ENCODE peak calls at places on chromosomes 12 and 14, in five cellular contexts. One of them, this sample, is unnamed.

GRCh38 chr12:132881853-132882252 is 5.6 kb downstream of the CHFR start:
- DNase-seq in H1: no peak
- DNase-seq in HepG2: no peak
- DNase-seq in GM12878: no peak
- DNase-seq in GM12891: no peak
- DNase-seq in this sample: no peak

GRCh38 chr12:30417697-30418231 is 277.9 kb downstream of the IPO8 start:
- DNase-seq in GM12878: no peak
- DNase-seq in GM12891: no peak
- DNase-seq in HepG2: no peak
- DNase-seq in H1: no peak
- DNase-seq in this sample: no peak

GRCh38 chr12:124481257-124481750 is 86.1 kb downstream of the NCOR2 start:
- DNase-seq in H1: no peak
- DNase-seq in GM12891: no peak
- DNase-seq in HepG2: peak; percentile 82
- DNase-seq in GM12878: no peak
- DNase-seq in this sample: no peak

GRCh38 chr14:69090187-69090789 is 62.6 kb downstream of the DCAF5 start:
- DNase-seq in H1: no peak
- DNase-seq in GM12878: no peak
- DNase-seq in HepG2: peak; percentile 33
- DNase-seq in GM12891: no peak
- DNase-seq in this sample: no peak

GRCh38 chr12:108888031-108888430 is 8.1 kb downstream of the DAO start:
- DNase-seq in HepG2: no peak
- DNase-seq in H1: no peak
- DNase-seq in GM12891: no peak
- DNase-seq in GM12878: no peak
- DNase-seq in this sample: no peak

GRCh38 chr12:12439636-12440035 is 82.8 kb downstream of the BORCS5 start:
- DNase-seq in GM12878: no peak
- DNase-seq in GM12891: no peak
- DNase-seq in H1: no peak
- DNase-seq in HepG2: peak; percentile 87
- DNase-seq in this sample: no peak

GRCh38 chr12:53750812-53751335 is 905 bp downstream of the CISTR start:
- DNase-seq in GM12891: peak; percentile 41
- DNase-seq in HepG2: no peak
- DNase-seq in GM12878: no peak
- DNase-seq in H1: peak; percentile 67
- DNase-seq in this sample: peak; percentile 46

GRCh38 chr14:31527087-31527486 is 34.1 kb upstream of the NUBPL start:
- DNase-seq in GM12878: no peak
- DNase-seq in GM12891: no peak
- DNase-seq in H1: no peak
- DNase-seq in HepG2: no peak
- DNase-seq in this sample: no peak

GRCh38 chr14:101475468-101476257 is 85.6 kb upstream of the DIO3 start:
- DNase-seq in HepG2: peak; percentile 29
- DNase-seq in H1: no peak
- DNase-seq in GM12878: no peak
- DNase-seq in GM12891: no peak
- DNase-seq in this sample: no peak

GRCh38 chr12:32264995-32265394 is 134.4 kb upstream of the FGD4 start:
- DNase-seq in H1: no peak
- DNase-seq in HepG2: no peak
- DNase-seq in GM12891: no peak
- DNase-seq in GM12878: no peak
- DNase-seq in this sample: no peak

GRCh38 chr14:85573406-85573805 is 43.5 kb downstream of the FLRT2 start:
- DNase-seq in GM12878: no peak
- DNase-seq in H1: no peak
- DNase-seq in HepG2: no peak
- DNase-seq in GM12891: no peak
- DNase-seq in this sample: no peak

GRCh38 chr12:6459004-6459337 is 7.1 kb downstream of the TAPBPL start:
- DNase-seq in GM12891: no peak
- DNase-seq in HepG2: no peak
- DNase-seq in H1: no peak
- DNase-seq in GM12878: no peak
- DNase-seq in this sample: no peak

GRCh38 chr12:105092336-105092735 is 8.1 kb upstream of the ALDH1L2 start:
- DNase-seq in GM12891: no peak
- DNase-seq in GM12878: no peak
- DNase-seq in H1: peak; percentile 64
- DNase-seq in HepG2: no peak
- DNase-seq in this sample: no peak

GRCh38 chr12:11621797-11622423 is 27.6 kb upstream of the ETV6 start:
- DNase-seq in H1: no peak
- DNase-seq in HepG2: peak; percentile 29
- DNase-seq in GM12891: no peak
- DNase-seq in GM12878: no peak
- DNase-seq in this sample: no peak

DNA sequence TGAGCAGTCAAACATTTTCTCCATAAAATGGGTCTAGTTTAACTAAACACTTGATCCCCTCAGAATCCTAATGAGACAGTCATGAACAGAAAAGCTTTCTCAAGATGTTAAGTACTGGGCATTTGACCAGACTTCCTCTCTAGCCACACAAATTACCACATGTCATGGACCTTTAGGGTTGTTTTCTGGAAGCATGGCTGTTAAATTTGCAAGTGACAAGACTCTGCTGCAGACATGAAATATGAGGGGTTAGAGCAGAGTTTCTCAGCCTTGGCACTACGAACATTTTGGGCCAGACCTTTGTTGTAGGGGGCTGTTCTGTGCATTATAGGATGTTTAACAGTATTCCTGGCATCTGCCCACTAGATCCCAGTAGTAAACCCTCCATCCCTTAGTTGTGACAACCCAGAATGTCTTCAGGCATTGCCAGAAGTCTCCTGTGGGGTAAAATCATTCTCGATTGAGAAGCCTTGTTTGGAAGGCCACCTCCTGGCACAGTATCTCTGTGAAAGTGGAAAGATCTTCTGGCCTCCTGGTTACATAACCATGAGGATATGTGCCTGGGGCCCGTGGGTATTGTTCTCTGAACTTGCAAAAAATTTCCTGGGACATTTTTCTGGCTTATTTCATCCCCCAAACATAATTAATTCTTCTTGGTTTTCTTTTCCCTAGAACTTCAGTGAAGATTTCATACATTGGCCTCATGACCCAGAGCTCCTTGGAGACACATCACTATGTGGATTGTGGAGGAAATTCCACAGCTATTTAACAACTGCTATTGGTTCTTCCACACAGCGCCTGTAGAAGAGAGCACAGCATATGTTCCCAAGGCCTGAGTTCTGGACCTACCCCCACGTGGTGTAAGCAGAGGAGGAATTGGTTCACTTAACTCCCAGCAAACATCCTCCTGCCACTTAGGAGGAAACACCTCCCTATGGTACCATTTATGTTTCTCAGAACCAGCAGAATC is 4.3 kb downstream of the TMEM106C start:
- DNase-seq in GM12878: no peak
- DNase-seq in GM12891: no peak
- DNase-seq in H1: no peak
- DNase-seq in HepG2: no peak
- DNase-seq in this sample: no peak
- TF ChIP-seq TAF1 in GM12878: no peak
- TF ChIP-seq TAF1 in GM12891: no peak
- TF ChIP-seq TAF1 in H1: no peak
- TF ChIP-seq TAF1 in HepG2: no peak
- TF ChIP-seq TAF1 in this sample: no peak

GRCh38 chr12:95213928-95214327 is 3.3 kb downstream of the FGD6 start:
- DNase-seq in GM12891: no peak
- DNase-seq in GM12878: no peak
- DNase-seq in H1: no peak
- DNase-seq in HepG2: no peak
- DNase-seq in this sample: no peak
- TF ChIP-seq POLR2AphosphoS5 in GM12891: no peak
- TF ChIP-seq POLR2AphosphoS5 in GM12878: no peak
- TF ChIP-seq POLR2AphosphoS5 in H1: no peak
- TF ChIP-seq POLR2AphosphoS5 in HepG2: no peak
- TF ChIP-seq POLR2AphosphoS5 in this sample: no peak

DNA sequence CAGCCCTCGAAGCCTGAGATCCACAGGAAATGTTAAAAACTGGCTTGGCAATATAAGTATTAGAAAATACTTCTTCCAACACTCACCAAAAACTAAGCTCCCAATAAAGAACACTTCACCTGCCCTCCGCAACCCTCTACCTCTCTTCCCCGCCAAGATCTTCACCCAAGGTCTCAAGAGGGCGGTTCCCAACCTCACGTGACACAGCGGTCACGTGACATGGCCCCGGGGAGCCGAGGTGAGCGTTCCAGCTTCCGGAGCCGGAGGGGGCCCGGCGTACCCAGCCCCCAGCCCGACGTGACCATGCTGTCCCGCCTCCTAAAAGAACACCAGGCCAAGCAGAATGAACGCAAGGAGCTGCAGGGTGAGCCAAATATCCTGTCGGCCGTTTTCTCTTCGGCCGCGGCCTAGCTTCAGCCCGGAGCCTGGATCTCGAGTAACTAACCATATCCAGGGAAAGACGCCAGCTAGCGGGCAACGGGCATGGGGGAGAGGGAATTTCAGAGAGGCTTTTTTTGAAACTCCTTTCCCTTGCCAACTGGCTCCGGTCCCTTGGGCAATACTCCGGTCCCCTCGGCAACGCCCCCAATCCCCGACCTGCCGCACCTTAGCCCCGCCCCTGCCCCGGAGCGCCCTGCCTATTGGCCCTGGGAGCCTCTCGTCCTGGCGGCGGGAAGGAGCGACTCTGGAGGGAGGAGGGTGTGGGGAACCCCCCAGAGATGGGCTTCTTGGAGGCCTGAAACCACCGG is at the start of gene BLOC1S1:
- DNase-seq in H1: peak; percentile 98
- DNase-seq in HepG2: peak; percentile 86
- DNase-seq in GM12878: peak; percentile 73
- DNase-seq in GM12891: peak; percentile 96
- DNase-seq in this sample: peak; percentile 97
- TF ChIP-seq POLR2A in H1: peak; percentile 2
- TF ChIP-seq POLR2A in HepG2: peak; percentile 55
- TF ChIP-seq POLR2A in GM12878: peak; percentile 74
- TF ChIP-seq POLR2A in GM12891: peak; percentile 65
- TF ChIP-seq POLR2A in this sample: peak; percentile 52

DNA sequence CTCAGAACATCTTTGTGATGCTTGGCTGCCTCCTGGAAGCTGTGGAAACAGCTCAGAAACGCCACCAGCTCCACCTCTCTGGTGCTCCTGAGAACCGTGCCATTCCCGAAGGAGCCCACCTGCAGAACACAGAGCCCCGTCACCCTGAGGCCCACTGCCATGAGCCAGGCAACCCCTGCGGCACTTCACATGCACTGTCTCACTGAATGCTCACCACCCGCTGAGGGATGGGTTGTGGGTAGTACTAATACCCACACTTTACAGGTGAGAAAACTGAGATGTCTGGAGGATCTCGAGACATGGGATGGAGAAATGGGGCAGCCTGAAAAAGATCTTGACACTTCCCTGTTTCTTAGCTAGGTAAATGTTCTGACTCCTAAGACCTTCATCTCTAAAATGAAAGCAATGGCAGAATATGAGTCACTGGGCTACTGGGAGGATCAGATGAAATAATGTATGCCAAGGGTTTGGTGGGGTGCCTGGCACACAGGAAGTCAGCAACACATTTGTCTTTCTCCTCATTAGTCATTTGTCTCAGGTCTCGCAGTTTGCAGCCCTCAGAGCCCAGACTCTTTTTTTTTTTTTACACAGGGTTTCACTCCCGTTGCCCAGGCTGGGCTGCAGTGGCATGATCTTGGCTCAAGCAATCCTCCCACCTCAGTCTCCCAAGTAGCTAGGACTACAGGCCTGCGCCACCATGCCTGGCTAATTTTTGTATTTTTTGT is 5.3 kb downstream of the OASL start:
- DNase-seq in GM12878: peak; percentile 38
- DNase-seq in HepG2: no peak
- DNase-seq in H1: no peak
- DNase-seq in GM12891: no peak
- DNase-seq in this sample: no peak
- TF ChIP-seq TAF1 in GM12878: no peak
- TF ChIP-seq TAF1 in HepG2: no peak
- TF ChIP-seq TAF1 in H1: no peak
- TF ChIP-seq TAF1 in GM12891: no peak
- TF ChIP-seq TAF1 in this sample: no peak

DNA sequence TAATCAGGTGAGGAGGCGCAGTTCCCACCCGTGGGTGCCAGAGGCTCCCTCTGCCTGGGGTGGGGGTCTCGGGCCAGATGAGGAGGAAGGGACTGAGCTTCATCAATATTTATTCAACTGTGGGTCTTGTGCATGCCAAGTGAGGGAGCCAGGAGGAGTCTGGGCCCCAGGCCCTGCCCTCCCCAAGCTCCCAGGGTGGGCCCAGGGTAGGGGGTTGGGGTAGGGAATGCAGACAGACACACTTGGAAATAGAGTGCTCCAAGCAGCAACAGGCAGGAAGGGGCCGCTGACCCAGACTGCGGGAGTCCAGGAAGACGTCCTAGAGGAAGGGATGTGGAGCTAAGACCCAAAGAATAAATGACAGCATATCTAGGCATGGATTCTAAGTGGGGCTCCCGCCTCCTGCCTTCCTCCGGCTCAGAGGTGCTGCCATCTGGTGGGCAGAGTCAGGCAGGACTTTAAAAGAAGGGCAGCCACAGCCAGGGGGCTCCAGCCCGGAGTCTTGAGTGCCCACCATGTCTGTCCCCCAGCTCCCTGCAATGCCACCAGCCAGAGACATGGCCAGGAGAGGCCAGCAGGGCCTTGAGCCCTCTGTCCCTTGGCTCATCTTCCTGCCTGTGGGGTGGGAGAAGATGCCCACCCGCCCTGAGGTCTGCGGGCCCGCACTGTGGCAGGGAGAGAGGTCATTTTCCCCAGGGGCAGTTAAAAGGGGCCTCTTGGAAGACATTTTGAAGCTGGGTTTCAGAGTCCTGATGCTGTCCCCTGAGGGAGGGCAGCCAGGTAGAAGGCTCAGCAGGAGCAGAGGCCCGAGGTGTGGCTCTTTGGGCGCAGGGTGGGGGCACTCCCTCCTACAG is 70.1 kb downstream of the PHETA1 start:
- DNase-seq in HepG2: peak; percentile 41
- DNase-seq in H1: peak; percentile 87
- DNase-seq in GM12878: no peak
- DNase-seq in GM12891: peak; percentile 76
- DNase-seq in this sample: peak; percentile 66
- TF ChIP-seq POLR2AphosphoS5 in HepG2: no peak
- TF ChIP-seq POLR2AphosphoS5 in H1: no peak
- TF ChIP-seq POLR2AphosphoS5 in GM12878: no peak
- TF ChIP-seq POLR2AphosphoS5 in GM12891: no peak
- TF ChIP-seq POLR2AphosphoS5 in this sample: no peak

GRCh38 chr14:77122555-77123125 is 19.0 kb downstream of the ZDHHC22 start:
- DNase-seq in GM12891: no peak
- DNase-seq in HepG2: no peak
- DNase-seq in GM12878: no peak
- DNase-seq in H1: no peak
- DNase-seq in this sample: no peak

GRCh38 chr14:77124345-77125274 is 17.0 kb downstream of the ZDHHC22 start:
- DNase-seq in GM12878: no peak
- DNase-seq in H1: peak; percentile 81
- DNase-seq in HepG2: no peak
- DNase-seq in GM12891: peak; percentile 78
- DNase-seq in this sample: peak; percentile 63

GRCh38 chr14:77126074-77126325 is 15.6 kb downstream of the ZDHHC22 start:
- DNase-seq in GM12878: no peak
- DNase-seq in GM12891: no peak
- DNase-seq in HepG2: no peak
- DNase-seq in H1: no peak
- DNase-seq in this sample: no peak

GRCh38 chr14:77125275-77126073 is 16.1 kb downstream of the ZDHHC22 start:
- DNase-seq in H1: no peak
- DNase-seq in GM12891: no peak
- DNase-seq in GM12878: no peak
- DNase-seq in HepG2: no peak
- DNase-seq in this sample: no peak

GRCh38 chr14:77123381-77124344 is 17.9 kb downstream of the ZDHHC22 start:
- DNase-seq in HepG2: no peak
- DNase-seq in GM12891: no peak
- DNase-seq in GM12878: no peak
- DNase-seq in H1: no peak
- DNase-seq in this sample: no peak
- TF ChIP-seq POLR2A in HepG2: no peak
- TF ChIP-seq POLR2A in GM12891: no peak
- TF ChIP-seq POLR2A in GM12878: no peak
- TF ChIP-seq POLR2A in H1: no peak
- TF ChIP-seq POLR2A in this sample: no peak